ENCODE peak calls at places on chromosome 14, in seven cellular contexts. One of them, this sample, is unnamed.

GRCh38 chr14:22485178-22485577 is 103.8 kb downstream of the DAD1 start:
- DNase-seq in cardiac fibroblast: no peak
- DNase-seq in H7: no peak
- DNase-seq in ovary: no peak
- DNase-seq in GM12878: no peak
- DNase-seq in upper lobe of right lung: no peak
- DNase-seq in cardiac muscle cell: peak; percentile 64
- DNase-seq in this sample: no peak

GRCh38 chr14:23667134-23667533 is 31.0 kb downstream of the DHRS2 start:
- DNase-seq in cardiac fibroblast: no peak
- DNase-seq in H7: no peak
- DNase-seq in ovary: no peak
- DNase-seq in GM12878: no peak
- DNase-seq in upper lobe of right lung: no peak
- DNase-seq in cardiac muscle cell: no peak
- DNase-seq in this sample: no peak

GRCh38 chr14:68807148-68807600 is 14.3 kb upstream of the ZFP36L1 start:
- DNase-seq in cardiac fibroblast: peak; percentile 76
- DNase-seq in H7: peak; percentile 24
- DNase-seq in ovary: peak; percentile 66
- DNase-seq in GM12878: no peak
- DNase-seq in upper lobe of right lung: peak; percentile 73
- DNase-seq in cardiac muscle cell: peak; percentile 91
- DNase-seq in this sample: peak; percentile 99

GRCh38 chr14:56023681-56024080 is 94.5 kb upstream of the PELI2 start:
- DNase-seq in cardiac fibroblast: no peak
- DNase-seq in H7: no peak
- DNase-seq in ovary: no peak
- DNase-seq in GM12878: no peak
- DNase-seq in upper lobe of right lung: no peak
- DNase-seq in cardiac muscle cell: no peak
- DNase-seq in this sample: no peak

GRCh38 chr14:77033622-77034521 is 5.4 kb upstream of the IRF2BPL start:
- DNase-seq in cardiac fibroblast: peak; percentile 93
- DNase-seq in H7: peak; percentile 96
- DNase-seq in ovary: peak; percentile 85
- DNase-seq in GM12878: peak; percentile 72
- DNase-seq in upper lobe of right lung: peak; percentile 93
- DNase-seq in cardiac muscle cell: peak; percentile 88
- DNase-seq in this sample: peak; percentile 95

GRCh38 chr14:26897186-26897585 is 299.4 kb upstream of the NOVA1 start:
- DNase-seq in cardiac fibroblast: no peak
- DNase-seq in H7: no peak
- DNase-seq in ovary: no peak
- DNase-seq in GM12878: no peak
- DNase-seq in upper lobe of right lung: no peak
- DNase-seq in cardiac muscle cell: no peak
- DNase-seq in this sample: no peak

GRCh38 chr14:101953151-101953550 is 11.2 kb upstream of the DYNC1H1 start:
- DNase-seq in cardiac fibroblast: no peak
- DNase-seq in H7: peak; percentile 14
- DNase-seq in ovary: no peak
- DNase-seq in GM12878: no peak
- DNase-seq in upper lobe of right lung: peak; percentile 27
- DNase-seq in cardiac muscle cell: no peak
- DNase-seq in this sample: peak; percentile 32

GRCh38 chr14:90829677-90830076 is 13.4 kb upstream of the TTC7B start:
- DNase-seq in cardiac fibroblast: no peak
- DNase-seq in H7: no peak
- DNase-seq in ovary: no peak
- DNase-seq in GM12878: no peak
- DNase-seq in upper lobe of right lung: peak; percentile 44
- DNase-seq in cardiac muscle cell: no peak
- DNase-seq in this sample: no peak

GRCh38 chr14:68782091-68782981 is 10.5 kb downstream of the ZFP36L1 start:
- DNase-seq in cardiac fibroblast: no peak
- DNase-seq in H7: peak; percentile 49
- DNase-seq in ovary: no peak
- DNase-seq in GM12878: no peak
- DNase-seq in upper lobe of right lung: no peak
- DNase-seq in cardiac muscle cell: no peak
- DNase-seq in this sample: no peak

GRCh38 chr14:68633131-68633991 is 159.5 kb downstream of the ZFP36L1 start:
- DNase-seq in cardiac fibroblast: peak; percentile 83
- DNase-seq in H7: no peak
- DNase-seq in ovary: no peak
- DNase-seq in GM12878: no peak
- DNase-seq in upper lobe of right lung: peak; percentile 55
- DNase-seq in cardiac muscle cell: peak; percentile 82
- DNase-seq in this sample: peak; percentile 96

GRCh38 chr14:68894123-68894522 is 85.0 kb downstream of the ACTN1 start:
- DNase-seq in cardiac fibroblast: peak; percentile 82
- DNase-seq in H7: no peak
- DNase-seq in ovary: no peak
- DNase-seq in GM12878: no peak
- DNase-seq in upper lobe of right lung: no peak
- DNase-seq in cardiac muscle cell: peak; percentile 86
- DNase-seq in this sample: no peak

GRCh38 chr14:101004954-101005353 is 101.4 kb upstream of the RTL1 start:
- DNase-seq in cardiac fibroblast: no peak
- DNase-seq in H7: peak; percentile 15
- DNase-seq in ovary: peak; percentile 30
- DNase-seq in GM12878: no peak
- DNase-seq in upper lobe of right lung: no peak
- DNase-seq in cardiac muscle cell: peak; percentile 60
- DNase-seq in this sample: peak; percentile 39

GRCh38 chr14:95686935-95687334 is 709 bp downstream of the TCL1B start:
- DNase-seq in cardiac fibroblast: no peak
- DNase-seq in H7: no peak
- DNase-seq in ovary: no peak
- DNase-seq in GM12878: no peak
- DNase-seq in upper lobe of right lung: no peak
- DNase-seq in cardiac muscle cell: no peak
- DNase-seq in this sample: no peak

GRCh38 chr14:65070710-65071033 is 31.6 kb downstream of the MAX start:
- DNase-seq in cardiac fibroblast: no peak
- DNase-seq in H7: no peak
- DNase-seq in ovary: no peak
- DNase-seq in GM12878: no peak
- DNase-seq in upper lobe of right lung: no peak
- DNase-seq in cardiac muscle cell: no peak
- DNase-seq in this sample: no peak

GRCh38 chr14:55556929-55557623 is 22.9 kb upstream of the KTN1 start:
- DNase-seq in cardiac fibroblast: peak; percentile 77
- DNase-seq in H7: no peak
- DNase-seq in ovary: peak; percentile 22
- DNase-seq in GM12878: no peak
- DNase-seq in upper lobe of right lung: peak; percentile 86
- DNase-seq in cardiac muscle cell: peak; percentile 92
- DNase-seq in this sample: peak; percentile 99

GRCh38 chr14:65729547-65729946 is 317.0 kb downstream of the FUT8 start:
- DNase-seq in cardiac fibroblast: no peak
- DNase-seq in H7: no peak
- DNase-seq in ovary: no peak
- DNase-seq in GM12878: no peak
- DNase-seq in upper lobe of right lung: no peak
- DNase-seq in cardiac muscle cell: no peak
- DNase-seq in this sample: no peak

GRCh38 chr14:55921516-55921915 is 196.7 kb upstream of the PELI2 start:
- DNase-seq in cardiac fibroblast: no peak
- DNase-seq in H7: no peak
- DNase-seq in ovary: no peak
- DNase-seq in GM12878: no peak
- DNase-seq in upper lobe of right lung: no peak
- DNase-seq in cardiac muscle cell: no peak
- DNase-seq in this sample: no peak

GRCh38 chr14:30624132-30624423 is 2.0 kb downstream of the SCFD1 start:
- DNase-seq in cardiac fibroblast: no peak
- DNase-seq in H7: no peak
- DNase-seq in ovary: no peak
- DNase-seq in GM12878: no peak
- DNase-seq in upper lobe of right lung: no peak
- DNase-seq in cardiac muscle cell: no peak
- DNase-seq in this sample: no peak
- H3K4me3 ChIP-seq in cardiac fibroblast: no peak overlapping the region
- H3K4me3 ChIP-seq in H7: no peak overlapping the region
- H3K4me3 ChIP-seq in ovary: no peak overlapping the region
- H3K4me3 ChIP-seq in GM12878: peak overlapping the region; percentile 97
- H3K4me3 ChIP-seq in upper lobe of right lung: peak overlapping the region; percentile 2
- H3K4me3 ChIP-seq in cardiac muscle cell: no peak overlapping the region
- H3K4me3 ChIP-seq in this sample: no peak overlapping the region

DNA sequence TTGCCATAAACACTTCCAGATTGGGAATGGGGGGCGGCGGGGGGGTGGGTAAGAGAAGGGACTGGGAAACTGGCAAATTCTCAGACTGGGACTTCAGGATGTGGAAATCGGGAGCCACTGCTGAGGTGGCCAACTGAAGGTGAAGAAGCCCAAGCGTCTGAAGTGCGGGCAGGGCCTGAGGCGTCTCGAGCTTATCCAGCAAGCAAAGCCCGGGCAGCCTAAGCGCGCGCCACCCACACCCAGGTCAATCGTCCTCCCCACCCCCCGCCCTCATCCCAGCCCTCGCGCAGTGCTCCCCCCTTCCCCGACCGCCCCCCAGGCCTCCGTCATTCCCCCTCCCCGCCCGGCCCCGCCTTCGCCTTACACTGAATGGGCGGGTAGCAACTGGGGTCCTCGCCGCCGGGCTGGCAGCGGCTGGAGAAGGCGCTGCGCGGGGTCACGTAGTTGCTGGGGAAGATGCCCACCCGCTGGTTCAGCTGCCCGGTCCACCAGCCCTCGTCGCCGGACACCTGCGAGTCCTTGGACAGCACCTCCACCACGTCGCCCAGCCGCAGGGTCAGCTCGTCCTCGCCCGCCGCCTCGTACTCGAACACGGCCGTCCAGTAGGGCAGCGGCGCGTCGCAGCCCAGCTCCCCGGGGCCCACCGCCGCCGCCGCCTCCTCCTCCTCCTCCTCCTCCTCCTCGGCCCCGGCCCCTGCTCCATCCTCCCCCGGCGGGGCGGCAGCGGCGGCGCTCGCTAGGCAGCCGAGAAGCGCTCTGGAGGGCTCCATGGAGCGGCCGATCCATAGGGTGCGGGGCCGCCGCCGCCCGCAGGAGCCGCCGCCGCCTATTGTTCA is 693 bp downstream of the MAP3K9 start:
- DNase-seq in cardiac fibroblast: no peak
- DNase-seq in H7: peak; percentile 85
- DNase-seq in ovary: peak; percentile 32
- DNase-seq in GM12878: no peak
- DNase-seq in upper lobe of right lung: peak; percentile 75
- DNase-seq in cardiac muscle cell: no peak
- DNase-seq in this sample: peak; percentile 50
- H3K4me3 ChIP-seq in cardiac fibroblast: peak overlapping the region; percentile 42
- H3K4me3 ChIP-seq in H7: peak overlapping the region; percentile 83
- H3K4me3 ChIP-seq in ovary: peak overlapping the region; percentile 56
- H3K4me3 ChIP-seq in GM12878: peak overlapping the region; percentile 90
- H3K4me3 ChIP-seq in upper lobe of right lung: peak overlapping the region; percentile 64
- H3K4me3 ChIP-seq in cardiac muscle cell: peak overlapping the region; percentile 95
- H3K4me3 ChIP-seq in this sample: peak overlapping the region; percentile 95

DNA sequence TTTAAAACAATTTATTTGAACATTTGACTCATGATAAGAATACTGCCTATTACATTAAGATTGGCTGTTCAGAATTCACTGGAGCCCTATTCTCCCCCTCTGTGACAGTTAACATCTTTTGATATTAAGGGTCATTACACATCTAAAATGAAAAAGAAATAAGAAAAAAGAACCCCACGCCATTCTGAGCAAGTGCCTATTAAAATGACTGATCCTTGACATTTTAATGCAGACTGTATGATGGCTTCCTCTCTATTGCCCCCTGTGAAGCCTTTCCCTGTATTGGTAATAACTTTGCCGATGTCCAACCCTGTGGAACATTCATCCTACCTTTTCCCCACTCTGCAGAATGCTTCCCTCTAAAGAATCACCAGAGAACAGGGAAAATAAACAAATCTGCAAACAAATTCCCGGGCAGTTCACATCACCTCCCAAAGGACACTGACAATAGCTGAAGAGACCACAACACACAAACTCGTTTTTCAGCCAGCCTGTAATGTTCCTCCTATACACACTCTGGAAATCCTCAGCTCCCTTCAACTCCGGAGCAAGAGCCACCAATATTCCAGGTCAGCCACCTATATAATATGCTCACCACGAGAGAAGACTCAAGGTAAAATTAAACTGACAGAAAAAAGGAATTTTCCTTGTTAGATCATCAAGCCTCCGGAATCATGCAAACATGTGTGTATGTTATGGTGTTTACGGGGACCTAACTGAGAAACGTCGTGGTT is 2.1 kb downstream of the NIN start:
- DNase-seq in cardiac fibroblast: no peak
- DNase-seq in H7: no peak
- DNase-seq in ovary: no peak
- DNase-seq in GM12878: no peak
- DNase-seq in upper lobe of right lung: no peak
- DNase-seq in cardiac muscle cell: no peak
- DNase-seq in this sample: no peak
- H3K4me3 ChIP-seq in cardiac fibroblast: no peak overlapping the region
- H3K4me3 ChIP-seq in H7: no peak overlapping the region
- H3K4me3 ChIP-seq in ovary: no peak overlapping the region
- H3K4me3 ChIP-seq in GM12878: peak overlapping the region; percentile 96
- H3K4me3 ChIP-seq in upper lobe of right lung: peak overlapping the region; percentile 90
- H3K4me3 ChIP-seq in cardiac muscle cell: no peak overlapping the region
- H3K4me3 ChIP-seq in this sample: peak overlapping the region; percentile 96

GRCh38 chr14:104266643-104267575 is 128.5 kb downstream of the KIF26A start:
- DNase-seq in cardiac fibroblast: no peak
- DNase-seq in H7: peak; percentile 43
- DNase-seq in ovary: peak; percentile 12
- DNase-seq in GM12878: no peak
- DNase-seq in upper lobe of right lung: peak; percentile 54
- DNase-seq in cardiac muscle cell: no peak
- DNase-seq in this sample: no peak

GRCh38 chr14:104267895-104268294 is 129.5 kb downstream of the KIF26A start:
- DNase-seq in cardiac fibroblast: no peak
- DNase-seq in H7: peak; percentile 69
- DNase-seq in ovary: peak; percentile 16
- DNase-seq in GM12878: no peak
- DNase-seq in upper lobe of right lung: peak; percentile 52
- DNase-seq in cardiac muscle cell: no peak
- DNase-seq in this sample: no peak

GRCh38 chr14:104268295-104268694 is 129.9 kb downstream of the KIF26A start:
- DNase-seq in cardiac fibroblast: no peak
- DNase-seq in H7: peak; percentile 11
- DNase-seq in ovary: peak; percentile 3
- DNase-seq in GM12878: no peak
- DNase-seq in upper lobe of right lung: no peak
- DNase-seq in cardiac muscle cell: no peak
- DNase-seq in this sample: no peak

GRCh38 chr14:104268725-104269436 is 130.5 kb downstream of the KIF26A start:
- DNase-seq in cardiac fibroblast: no peak
- DNase-seq in H7: peak; percentile 26
- DNase-seq in ovary: peak; percentile 10
- DNase-seq in GM12878: no peak
- DNase-seq in upper lobe of right lung: peak; percentile 57
- DNase-seq in cardiac muscle cell: no peak
- DNase-seq in this sample: peak; percentile 37

DNA sequence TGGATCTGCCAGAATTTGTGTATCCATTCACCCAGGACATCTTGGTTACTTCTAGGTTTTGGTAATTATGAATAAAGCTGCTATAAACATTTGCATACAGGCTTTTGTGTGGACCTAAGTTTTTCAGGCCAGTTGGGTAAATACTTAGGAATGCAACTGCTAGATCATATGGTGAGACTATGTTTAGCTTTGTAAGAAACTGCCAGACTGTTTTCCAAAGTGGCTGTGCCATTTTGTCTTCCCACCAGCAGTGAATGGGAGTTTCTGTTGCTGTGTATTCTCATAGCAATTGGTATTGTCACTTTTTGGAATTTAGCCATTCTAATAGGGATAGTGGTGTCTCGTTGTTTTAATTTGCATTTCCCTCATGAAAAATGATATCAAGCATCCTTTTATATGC is 133.0 kb downstream of the KIF26A start:
- DNase-seq in cardiac fibroblast: no peak
- DNase-seq in H7: no peak
- DNase-seq in ovary: no peak
- DNase-seq in GM12878: no peak
- DNase-seq in upper lobe of right lung: no peak
- DNase-seq in cardiac muscle cell: no peak
- DNase-seq in this sample: no peak
- H3K4me3 ChIP-seq in cardiac fibroblast: no peak overlapping the region
- H3K4me3 ChIP-seq in H7: no peak overlapping the region
- H3K4me3 ChIP-seq in ovary: no peak overlapping the region
- H3K4me3 ChIP-seq in GM12878: no peak overlapping the region
- H3K4me3 ChIP-seq in upper lobe of right lung: no peak overlapping the region
- H3K4me3 ChIP-seq in cardiac muscle cell: no peak overlapping the region
- H3K4me3 ChIP-seq in this sample: no peak overlapping the region

This sample was measured in SJCRH30.